ENCODE peak calls at places on chromosomes 1 and 21, in eight cellular contexts. V is CD8-positive, alpha-beta T cell; N is H7; T is B cell; Y is fibroblast of gingiva; O is hypothalamus; C is ureter; X is activated CD4-positive, alpha-beta T cell treated with anti-CD3 and anti-CD28 coated beads for 36 hours. S is an unnamed sample.

GRCh38 chr21:26169061-26169610 is 1.4 kb downstream of the APP start:
- DNase-seq in V (peak), N (peak), T (peak), Y (peak), O (peak), C (peak), X (peak), S (peak)

GRCh38 chr1:164767257-164768044 is 208.5 kb downstream of the PBX1 start:
- DNase-seq in V (no peak), N (no peak), T (no peak), Y (peak), O (no peak), C (no peak), X (no peak), S (no peak)

GRCh38 chr1:108053291-108054023 is 88.5 kb upstream of the VAV3 start:
- DNase-seq in V (no peak), N (no peak), T (no peak), Y (peak), O (no peak), C (no peak), X (no peak), S (no peak)

GRCh38 chr21:38244885-38245869 is 11.6 kb upstream of the KCNJ15 start:
- DNase-seq in V (peak), N (no peak), T (no peak), Y (peak), O (no peak), C (no peak), X (peak), S (peak)

GRCh38 chr1:31760901-31761470 is 3.2 kb downstream of the ADGRB2 start:
- DNase-seq in V (peak), N (peak), T (peak), Y (peak), O (peak), C (peak), X (peak), S (peak)

GRCh38 chr1:189121941-189122340 is 1355.7 kb downstream of the BRINP3 start:
- DNase-seq in V (no peak), N (no peak), T (no peak), Y (no peak), O (no peak), C (no peak), X (no peak), S (no peak)

GRCh38 chr21:42518216-42518615 is 4.6 kb downstream of the SLC37A1 start:
- DNase-seq in V (no peak), N (no peak), T (no peak), Y (peak), O (no peak), C (no peak), X (no peak), S (no peak)

GRCh38 chr1:1067284-1068076 is 6.6 kb downstream of the RNF223 start:
- DNase-seq in V (no peak), N (no peak), T (no peak), Y (no peak), O (no peak), C (no peak), X (peak), S (no peak)

GRCh38 chr1:52139817-52140540 is 1.9 kb upstream of the ZFYVE9 start:
- DNase-seq in V (no peak), N (no peak), T (no peak), Y (peak), O (no peak), C (no peak), X (peak), S (peak)

GRCh38 chr1:202805886-202806511 is 2.2 kb downstream of the KDM5B start:
- DNase-seq in V (no peak), N (peak), T (no peak), Y (peak), O (no peak), C (no peak), X (peak), S (no peak)

GRCh38 chr1:202046748-202047708 is 36.6 kb downstream of the ELF3 start:
- DNase-seq in V (no peak), N (no peak), T (no peak), Y (no peak), O (no peak), C (no peak), X (no peak), S (no peak)

GRCh38 chr21:44666401-44667320 is at the start of gene KRTAP12-2:
- DNase-seq in V (no peak), N (no peak), T (no peak), Y (no peak), O (no peak), C (no peak), X (no peak), S (no peak)

GRCh38 chr1:236686815-236687160 is 489 bp downstream of the ACTN2 start:
- DNase-seq in V (no peak), N (no peak), T (no peak), Y (no peak), O (no peak), C (no peak), X (peak), S (no peak)

GRCh38 chr1:221089273-221089672 is 210.0 kb downstream of the HLX start:
- DNase-seq in V (no peak), N (no peak), T (no peak), Y (peak), O (no peak), C (no peak), X (no peak), S (no peak)

GRCh38 chr1:176531896-176532892 is 69.2 kb downstream of the PAPPA2 start:
- DNase-seq in V (no peak), N (no peak), T (no peak), Y (no peak), O (no peak), C (no peak), X (no peak), S (no peak)

GRCh38 chr1:247241687-247242086 is 14.2 kb upstream of the VN1R5 start:
- DNase-seq in V (no peak), N (no peak), T (no peak), Y (no peak), O (no peak), C (no peak), X (no peak), S (no peak)

GRCh38 chr1:113660053-113660452 is 99.2 kb downstream of the PHTF1 start:
- DNase-seq in V (no peak), N (no peak), T (no peak), Y (no peak), O (no peak), C (no peak), X (no peak), S (no peak)